ENCODE peak calls at places on chromosomes 7 and 10, in four cellular contexts. G, Y, I and A are unnamed samples.

GRCh38 chr7:6379881-6380280 is 67.9 kb downstream of the DAGLB start:
- DNase-seq in G (no peak), Y (no peak), I (peak; percentile 32), A (no peak)

GRCh38 chr7:8627322-8627721 is 193.9 kb downstream of the NXPH1 start:
- DNase-seq in G (no peak), Y (no peak), I (no peak), A (no peak)

GRCh38 chr7:14598978-14599377 is 303.6 kb downstream of the DGKB start:
- DNase-seq in G (no peak), Y (no peak), I (peak; percentile 20), A (no peak)

GRCh38 chr7:101436226-101436745 is 73.6 kb downstream of the COL26A1 start:
- DNase-seq in G (peak; percentile 54), Y (no peak), I (no peak), A (no peak)

GRCh38 chr10:57638411-57638810 is 629.3 kb downstream of the IPMK start:
- DNase-seq in G (no peak), Y (no peak), I (no peak), A (no peak)

GRCh38 chr10:118968482-118968881 is 61.0 kb upstream of the NANOS1 start:
- DNase-seq in G (no peak), Y (no peak), I (no peak), A (no peak)

GRCh38 chr10:32004161-32004591 is 52.0 kb downstream of the KIF5B start:
- DNase-seq in G (no peak), Y (no peak), I (peak; percentile 15), A (no peak)

GRCh38 chr7:138008588-138009349 is 6.9 kb upstream of the CREB3L2 start:
- DNase-seq in G (no peak), Y (peak; percentile 58), I (peak; percentile 85), A (no peak)

GRCh38 chr10:42646692-42647640 is 8.6 kb upstream of the ZNF33B start:
- DNase-seq in G (no peak), Y (no peak), I (no peak), A (no peak)

GRCh38 chr7:34091330-34091917 is 186.1 kb downstream of the BMPER start:
- DNase-seq in G (no peak), Y (peak; percentile 19), I (peak; percentile 89), A (no peak)

GRCh38 chr10:43226851-43227845 is 39.7 kb downstream of the RASGEF1A start:
- DNase-seq in G (peak; percentile 52), Y (no peak), I (no peak), A (no peak)

GRCh38 chr7:37320140-37320839 is 128.4 kb downstream of the ELMO1 start:
- DNase-seq in G (no peak), Y (peak; percentile 3), I (no peak), A (no peak)

GRCh38 chr7:90613088-90613498 is 17.0 kb downstream of the CDK14 start:
- DNase-seq in G (no peak), Y (no peak), I (peak; percentile 35), A (no peak)

GRCh38 chr7:75945297-75946168 is 30.6 kb downstream of the POR start:
- DNase-seq in G (peak; percentile 54), Y (peak; percentile 32), I (peak; percentile 79), A (no peak)

GRCh38 chr7:2921748-2922147 is 77.6 kb upstream of the GNA12 start:
- DNase-seq in G (no peak), Y (no peak), I (peak; percentile 6), A (no peak)

GRCh38 chr7:148623586-148624282 is 33.2 kb downstream of the C7orf33 start:
- DNase-seq in G (no peak), Y (peak; percentile 77), I (peak; percentile 63), A (no peak)

GRCh38 chr10:82564353-82565218 is 689.6 kb downstream of the NRG3 start:
- DNase-seq in G (no peak), Y (peak; percentile 79), I (no peak), A (no peak)

GRCh38 chr10:28939352-28940157 is 262.2 kb downstream of the BAMBI start:
- DNase-seq in G (peak; percentile 80), Y (peak; percentile 22), I (peak; percentile 96), A (no peak)

GRCh38 chr7:26910221-26910620 is 45.8 kb upstream of the SKAP2 start:
- DNase-seq in G (peak; percentile 66), Y (peak; percentile 89), I (peak; percentile 72), A (no peak)

GRCh38 chr10:11424456-11425287 is 186.8 kb downstream of the USP6NL start:
- DNase-seq in G (peak; percentile 81), Y (peak; percentile 31), I (peak; percentile 67), A (peak; percentile 1)

GRCh38 chr10:130808686-130809085 is 502.8 kb downstream of the TCERG1L start:
- DNase-seq in G (no peak), Y (no peak), I (no peak), A (no peak)

GRCh38 chr7:150855046-150855445 is 2.7 kb downstream of the AOC1 start:
- DNase-seq in G (no peak), Y (no peak), I (no peak), A (no peak)

GRCh38 chr7:6186578-6186977 is 85.8 kb downstream of the CYTH3 start:
- DNase-seq in G (no peak), Y (no peak), I (no peak), A (no peak)

GRCh38 chr10:119306964-119307363 is 99.6 kb downstream of the GRK5 start:
- DNase-seq in G (peak; percentile 8), Y (peak; percentile 34), I (no peak), A (no peak)

GRCh38 chr10:75406158-75407065 is 4.8 kb upstream of the ZNF503 start:
- DNase-seq in G (no peak), Y (no peak), I (no peak), A (no peak)

GRCh38 chr7:74429153-74429747 is 24.5 kb upstream of the GTF2IRD1 start:
- DNase-seq in G (peak; percentile 85), Y (no peak), I (peak; percentile 92), A (no peak)

GRCh38 chr10:79586933-79587332 is 23.8 kb upstream of the SFTPA1 start:
- DNase-seq in G (no peak), Y (no peak), I (no peak), A (no peak)

GRCh38 chr10:24669285-24669861 is 54.3 kb downstream of the ARHGAP21 start:
- DNase-seq in G (no peak), Y (no peak), I (no peak), A (no peak)